ENCODE peak calls at places on chromosomes 13 and 19, in ten cellular contexts. Y is left ventricle myocardium inferior, X is Caco-2, D is NB4, M is psoas muscle, U is heart left ventricle, H is fibroblast of mammary gland, W is cardiac muscle cell, Z is activated B cell treated with CpG ODN at 0.5 μM for 24 hours, G is upper lobe of right lung. F is an unnamed sample.

GRCh38 chr13:79543883-79544282 is 62.9 kb downstream of the NDFIP2 start:
- DNase-seq in Y (no peak), X (no peak), D (no peak), M (no peak), U (no peak), H (no peak), W (no peak), Z (no peak), G (no peak), F (no peak)

GRCh38 chr13:40233731-40234195 is 432.7 kb downstream of the FOXO1 start:
- DNase-seq in Y (peak), X (no peak), D (no peak), M (peak), U (no peak), H (no peak), W (no peak), Z (no peak), G (no peak), F (peak)

GRCh38 chr19:31282346-31282745 is 66.9 kb downstream of the TSHZ3 start:
- DNase-seq in Y (no peak), X (peak), D (no peak), M (no peak), U (no peak), H (no peak), W (no peak), Z (no peak), G (peak), F (no peak)

GRCh38 chr13:49810825-49811526 is 18.5 kb upstream of the KPNA3 start:
- DNase-seq in Y (no peak), X (peak), D (peak), M (peak), U (no peak), H (peak), W (peak), Z (no peak), G (no peak), F (peak)

GRCh38 chr13:96650301-96650886 is 343.9 kb downstream of the OXGR1 start:
- DNase-seq in Y (no peak), X (no peak), D (no peak), M (no peak), U (no peak), H (peak), W (peak), Z (no peak), G (no peak), F (peak)

GRCh38 chr13:42592915-42593718 is 19.2 kb downstream of the TNFSF11 start:
- DNase-seq in Y (no peak), X (no peak), D (no peak), M (no peak), U (no peak), H (no peak), W (no peak), Z (no peak), G (no peak), F (no peak)

GRCh38 chr19:48480151-48480475 is 10.9 kb downstream of the CYTH2 start:
- DNase-seq in Y (peak), X (no peak), D (no peak), M (peak), U (peak), H (peak), W (peak), Z (no peak), G (peak), F (no peak)

GRCh38 chr19:46898731-46899130 is 37.9 kb downstream of the ARHGAP35 start:
- DNase-seq in Y (no peak), X (no peak), D (no peak), M (no peak), U (no peak), H (peak), W (peak), Z (no peak), G (no peak), F (no peak)

GRCh38 chr13:94706854-94707399 is 5.4 kb downstream of the SOX21 start:
- DNase-seq in Y (no peak), X (no peak), D (no peak), M (no peak), U (no peak), H (no peak), W (no peak), Z (no peak), G (no peak), F (no peak)

GRCh38 chr19:47631681-47632446 is 22.9 kb downstream of the BICRA start:
- DNase-seq in Y (peak), X (peak), D (no peak), M (peak), U (no peak), H (no peak), W (peak), Z (no peak), G (no peak), F (no peak)

GRCh38 chr19:4375620-4376228 is 24.6 kb downstream of the SH3GL1 start:
- DNase-seq in Y (no peak), X (peak), D (peak), M (peak), U (no peak), H (peak), W (peak), Z (peak), G (no peak), F (peak)

GRCh38 chr19:14735915-14736314 is 42.4 kb downstream of the ADGRE2 start:
- DNase-seq in Y (no peak), X (no peak), D (no peak), M (no peak), U (no peak), H (no peak), W (no peak), Z (no peak), G (no peak), F (no peak)

GRCh38 chr13:34748078-34748477 is 194.0 kb upstream of the NBEA start:
- DNase-seq in Y (peak), X (no peak), D (peak), M (no peak), U (no peak), H (peak), W (peak), Z (no peak), G (no peak), F (peak)

GRCh38 chr13:42985312-42986175 is 6.5 kb downstream of the EPSTI1 start:
- DNase-seq in Y (no peak), X (no peak), D (no peak), M (no peak), U (no peak), H (peak), W (peak), Z (no peak), G (no peak), F (peak)

GRCh38 chr19:49327878-49328544 is 3.0 kb upstream of the SLC6A16 start:
- DNase-seq in Y (no peak), X (peak), D (peak), M (no peak), U (no peak), H (peak), W (peak), Z (no peak), G (peak), F (peak)

DNA sequence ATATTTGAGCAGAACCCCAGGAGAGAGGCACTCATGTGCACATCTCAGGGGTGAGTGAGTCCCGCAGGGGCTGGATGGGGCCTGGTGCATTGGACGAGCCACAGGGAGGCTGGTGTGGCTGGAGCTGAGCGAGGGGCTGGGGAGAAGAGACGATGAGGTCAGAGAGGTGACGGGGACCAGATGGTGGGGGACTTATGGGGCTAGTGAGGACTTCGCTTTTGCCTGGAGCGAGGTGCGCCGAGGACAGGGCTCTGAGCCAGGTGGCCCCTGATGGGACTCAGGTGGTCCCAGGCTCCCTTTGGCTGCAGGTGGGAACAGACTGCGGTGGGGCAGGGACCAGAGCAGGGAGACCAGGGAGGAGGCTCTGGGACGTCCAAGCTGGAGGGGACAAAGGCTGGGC is 6.9 kb upstream of the FXYD3 start:
- DNase-seq in Y (no peak), X (no peak), D (no peak), M (no peak), U (no peak), H (no peak), W (no peak), Z (no peak), G (no peak), F (no peak)
- TF ChIP-seq CTCF in Y (no peak), X (no peak), D (no peak), M (no peak), U (no peak), H (no peak), W (no peak), Z (no peak), G (no peak), F (no peak)

GRCh38 chr19:52689804-52690394 is 44.9 kb downstream of the ZNF611 start:
- DNase-seq in Y (peak), X (peak), D (peak), M (peak), U (peak), H (no peak), W (peak), Z (peak), G (peak), F (no peak)

GRCh38 chr19:52692431-52693008 is 42.3 kb downstream of the ZNF611 start:
- DNase-seq in Y (no peak), X (no peak), D (no peak), M (no peak), U (no peak), H (no peak), W (no peak), Z (no peak), G (no peak), F (no peak)

GRCh38 chr19:52691737-52692136 is 43.1 kb downstream of the ZNF611 start:
- DNase-seq in Y (no peak), X (no peak), D (no peak), M (no peak), U (no peak), H (no peak), W (no peak), Z (no peak), G (no peak), F (no peak)

GRCh38 chr19:52691215-52691610 is 43.6 kb downstream of the ZNF611 start:
- DNase-seq in Y (peak), X (no peak), D (no peak), M (peak), U (no peak), H (no peak), W (no peak), Z (no peak), G (no peak), F (no peak)

GRCh38 chr19:52690395-52691214 is 44.2 kb downstream of the ZNF611 start:
- DNase-seq in Y (peak), X (peak), D (peak), M (peak), U (peak), H (peak), W (peak), Z (peak), G (peak), F (peak)
- TF ChIP-seq CTCF in Y (peak), X (peak), D (no peak), M (peak), U (peak), H (no peak), W (peak), Z (no peak), G (no peak), F (no peak)

GRCh38 chr13:99610702-99611289 is 109.5 kb downstream of the TM9SF2 start:
- DNase-seq in Y (no peak), X (no peak), D (peak), M (no peak), U (no peak), H (no peak), W (no peak), Z (no peak), G (no peak), F (no peak)
- TF ChIP-seq CTCF in Y (no peak), X (peak), D (peak), M (no peak), U (no peak), H (peak), W (peak), Z (no peak), G (peak), F (no peak)

DNA sequence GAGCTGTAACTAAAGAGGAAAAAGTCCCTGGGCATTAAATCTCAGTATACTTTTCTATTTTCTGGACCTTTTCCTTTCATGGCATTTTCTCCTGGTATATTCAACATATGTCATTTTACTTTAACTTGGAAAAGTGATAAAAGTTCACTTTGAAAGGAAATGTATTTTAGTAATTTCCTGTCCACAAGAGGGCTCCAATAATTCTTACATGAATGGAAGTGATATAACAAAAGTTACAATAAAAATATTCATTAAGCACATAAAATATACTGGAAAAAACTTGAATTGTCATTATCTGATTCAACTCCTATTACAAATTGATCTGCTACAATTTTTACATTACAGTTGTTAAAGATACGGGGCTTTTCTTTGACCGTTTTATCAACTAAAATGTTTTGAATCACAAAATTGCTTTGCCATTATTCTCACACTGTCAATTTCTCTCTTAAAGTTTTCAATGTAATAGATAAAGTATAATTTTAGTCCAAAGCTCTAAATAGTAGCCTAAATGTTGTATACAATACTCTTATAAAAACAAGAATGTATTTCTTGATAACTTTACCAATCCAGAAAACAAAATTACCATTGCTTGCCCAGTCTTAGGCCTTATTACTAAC is 4.9 kb downstream of the UBL3 start:
- DNase-seq in Y (no peak), X (no peak), D (peak), M (no peak), U (no peak), H (peak), W (peak), Z (no peak), G (no peak), F (peak)
- TF ChIP-seq CTCF in Y (peak), X (peak), D (no peak), M (peak), U (peak), H (peak), W (peak), Z (no peak), G (peak), F (peak)

GRCh38 chr19:42178791-42179500 is 38.5 kb downstream of the DEDD2 start:
- DNase-seq in Y (no peak), X (no peak), D (no peak), M (no peak), U (no peak), H (no peak), W (no peak), Z (no peak), G (no peak), F (no peak)
- TF ChIP-seq CTCF in Y (no peak), X (peak), D (peak), M (no peak), U (no peak), H (peak), W (peak), Z (no peak), G (peak), F (peak)

DNA sequence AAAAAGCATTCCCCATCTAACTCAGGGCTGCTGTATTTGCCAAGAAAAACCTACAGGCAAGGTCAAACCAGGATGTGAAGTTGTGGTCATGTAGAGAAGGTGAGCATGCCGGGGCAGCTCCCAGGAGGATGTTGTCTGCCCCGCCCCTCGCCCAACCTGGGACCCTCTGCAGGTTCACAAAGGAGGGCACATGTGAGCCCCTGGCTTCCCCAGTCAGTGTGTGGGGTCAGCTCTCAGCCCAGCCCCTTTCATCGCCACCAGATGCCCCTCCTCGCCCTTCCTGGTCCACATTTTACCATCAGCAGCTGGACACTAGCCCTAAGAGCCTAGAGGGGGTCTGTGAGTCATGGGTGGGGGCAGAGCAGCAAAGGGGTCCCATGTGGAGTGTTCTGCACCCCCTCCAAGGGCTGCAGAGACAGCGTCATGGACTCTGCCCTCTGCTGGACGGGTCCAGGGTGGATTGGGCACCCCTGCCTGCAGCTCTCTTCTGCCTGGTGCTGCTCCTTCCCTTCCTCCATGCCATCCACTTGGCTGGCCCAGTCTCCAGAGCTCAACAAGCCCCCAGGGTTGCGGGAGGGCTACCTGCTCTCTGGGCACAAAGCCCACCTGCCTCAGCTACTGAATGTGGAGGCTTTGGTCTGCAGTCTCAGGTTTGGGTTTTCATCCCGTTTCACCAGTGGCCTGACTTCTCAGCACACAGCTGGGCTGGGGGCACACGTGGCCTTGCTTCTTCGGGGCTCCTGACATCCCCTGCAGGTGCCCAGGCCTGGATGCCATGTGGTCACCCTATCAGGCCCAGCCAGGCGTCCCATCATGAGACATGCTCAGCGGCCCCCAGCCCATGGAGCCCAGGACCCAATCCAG is 3.7 kb downstream of the PLEKHF1 start:
- DNase-seq in Y (no peak), X (no peak), D (no peak), M (no peak), U (peak), H (no peak), W (no peak), Z (no peak), G (peak), F (no peak)
- TF ChIP-seq CTCF in Y (peak), X (no peak), D (no peak), M (peak), U (peak), H (no peak), W (peak), Z (no peak), G (peak), F (peak)

GRCh38 chr19:12606796-12607195 is 3.8 kb downstream of the ZNF490 start:
- DNase-seq in Y (no peak), X (no peak), D (no peak), M (no peak), U (no peak), H (no peak), W (no peak), Z (no peak), G (no peak), F (no peak)

GRCh38 chr19:12611361-12611699 is 610 bp downstream of the ZNF791 start:
- DNase-seq in Y (peak), X (peak), D (no peak), M (peak), U (peak), H (peak), W (peak), Z (no peak), G (peak), F (peak)

DNA sequence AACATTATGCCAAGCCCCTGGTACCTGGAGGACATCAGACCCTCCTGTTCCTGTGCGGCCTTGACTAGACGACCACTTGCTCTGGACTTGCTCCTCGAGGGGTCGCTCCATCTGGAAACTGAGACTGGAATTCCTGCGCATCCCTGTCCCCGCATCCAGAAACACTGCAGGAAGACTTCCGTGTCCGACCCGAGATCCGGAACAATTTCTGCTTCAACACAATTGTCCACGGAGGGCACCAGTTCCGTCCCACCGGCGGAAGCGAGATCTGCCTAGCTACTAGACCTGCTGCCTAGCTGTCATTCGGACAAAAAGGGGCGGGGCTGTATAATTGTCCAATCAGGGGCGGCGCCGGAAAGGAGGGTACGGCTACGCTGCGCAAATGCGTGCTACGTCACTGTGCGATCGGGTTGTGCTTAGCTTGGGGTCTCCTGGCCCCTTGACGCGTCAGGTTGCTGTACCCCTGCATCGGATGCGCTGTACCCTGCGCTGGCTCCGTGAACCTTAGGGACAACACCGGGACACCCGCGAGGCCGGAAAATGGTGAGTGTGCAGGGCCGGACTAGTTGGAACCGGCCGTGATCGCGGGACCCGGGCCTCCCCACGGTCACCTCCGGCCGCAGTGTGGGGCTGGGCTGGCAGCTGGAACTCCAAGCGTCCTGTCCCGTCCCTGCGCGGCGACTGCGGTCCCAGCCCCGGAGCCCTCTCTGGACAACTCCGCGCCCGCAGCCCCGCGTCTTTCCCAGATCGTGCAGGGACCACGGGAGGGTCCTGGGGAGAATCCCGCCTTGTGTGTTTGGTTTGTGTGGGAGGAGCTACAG is at the start of the genes ZNF490 and ZNF791:
- DNase-seq in Y (peak), X (peak), D (peak), M (peak), U (peak), H (peak), W (peak), Z (peak), G (peak), F (peak)
- TF ChIP-seq CTCF in Y (no peak), X (no peak), D (no peak), M (no peak), U (no peak), H (peak), W (peak), Z (no peak), G (peak), F (no peak)